ENCODE peak calls at places on chromosomes 11 and 22, in ten cellular contexts. E is EH; B is cardiac septum; O is stimulated activated CD4-positive, alpha-beta T cell treated with anti-CD3 and anti-CD28 coated beads, Interleukin-1b, Interleukin-23, amount 100 ng/mL, for 4 hours; I is IMR-90; R is effector memory CD8-positive, alpha-beta T cell; U is NCI-H460; C is skeletal muscle cell; Q is astrocyte of the spinal cord; P is AG10803. Y is an unnamed sample.
A peak's percentile ranks its signal among the peaks of the same experiment; 100 is the strongest.

GRCh38 chr11:126132319-126132718 is 69.7 kb upstream of the CDON start:
- DNase-seq in P (peak; percentile 62), E (peak; percentile 29), C (no peak), I (no peak), O (no peak), B (no peak), R (no peak), Q (peak; percentile 41), U (no peak), Y (no peak)

GRCh38 chr11:43384393-43384792 is 25.7 kb downstream of the TTC17 start:
- DNase-seq in Q (no peak), E (no peak), P (no peak), I (no peak), O (no peak), R (no peak), C (no peak), U (no peak), B (no peak), Y (no peak)

GRCh38 chr11:2777871-2778629 is 78.3 kb upstream of the KCNQ1OT1 start:
- DNase-seq in E (no peak), Q (no peak), R (no peak), C (no peak), B (peak; percentile 76), O (no peak), P (no peak), U (no peak), I (no peak), Y (peak; percentile 61)

GRCh38 chr22:46721716-46722115 is 16.3 kb downstream of the CERK start:
- DNase-seq in U (no peak), P (no peak), O (no peak), C (no peak), I (no peak), B (no peak), E (no peak), Q (no peak), R (no peak), Y (no peak)

GRCh38 chr22:49690454-49690853 is 137.2 kb downstream of the BRD1 start:
- DNase-seq in B (no peak), C (no peak), E (no peak), I (no peak), O (no peak), P (no peak), U (no peak), R (no peak), Q (no peak), Y (peak; percentile 15)

GRCh38 chr11:105718641-105719040 is 108.8 kb downstream of the GRIA4 start:
- DNase-seq in Q (peak; percentile 6), R (no peak), O (no peak), B (no peak), P (no peak), U (no peak), I (no peak), C (no peak), E (no peak), Y (no peak)

GRCh38 chr11:78689558-78690153 is 115.0 kb upstream of the NARS2 start:
- DNase-seq in R (no peak), Q (no peak), P (no peak), O (no peak), I (no peak), B (no peak), C (no peak), U (no peak), E (no peak), Y (no peak)

GRCh38 chr11:18203723-18204122 is 31.1 kb downstream of the MRGPRX4 start:
- DNase-seq in U (peak; percentile 1), Q (peak; percentile 1), I (peak; percentile 14), P (no peak), O (no peak), C (no peak), R (no peak), B (no peak), E (peak; percentile 24), Y (no peak)

GRCh38 chr22:45608763-45609180 is 62.9 kb upstream of the ATXN10 start:
- DNase-seq in Q (peak; percentile 81), U (no peak), I (peak; percentile 86), C (peak; percentile 72), R (peak; percentile 23), O (no peak), P (peak; percentile 85), E (peak; percentile 93), B (no peak), Y (no peak)

GRCh38 chr11:32527776-32528175 is 55.9 kb upstream of the EIF3M start:
- DNase-seq in C (no peak), U (no peak), R (no peak), P (no peak), Q (no peak), I (no peak), O (no peak), E (no peak), B (no peak), Y (no peak)

GRCh38 chr11:85946221-85946620 is 91.0 kb downstream of the CCDC83 start:
- DNase-seq in E (peak; percentile 62), O (no peak), U (no peak), C (no peak), Q (no peak), I (peak; percentile 58), B (no peak), P (peak; percentile 42), R (no peak), Y (no peak)

GRCh38 chr11:2211113-2211971 is 39.7 kb upstream of the TH start:
- DNase-seq in B (peak; percentile 55), E (no peak), R (no peak), Q (no peak), U (no peak), I (no peak), P (no peak), O (no peak), C (no peak), Y (peak; percentile 49)

GRCh38 chr11:28701760-28702449 is 593.7 kb downstream of the METTL15 start:
- DNase-seq in B (no peak), E (peak; percentile 30), C (no peak), O (no peak), R (no peak), P (no peak), Q (peak; percentile 16), I (no peak), U (peak; percentile 98), Y (no peak)

GRCh38 chr11:78020248-78020647 is 2.8 kb downstream of the KCTD14 start:
- DNase-seq in Q (no peak), C (no peak), E (peak; percentile 6), B (no peak), O (no peak), P (no peak), U (no peak), I (no peak), R (no peak), Y (no peak)

GRCh38 chr11:35593143-35593542 is 25.1 kb upstream of the FJX1 start:
- DNase-seq in O (no peak), I (peak; percentile 83), R (no peak), B (no peak), Q (peak; percentile 90), C (peak; percentile 79), P (peak; percentile 99), E (peak; percentile 95), U (no peak), Y (no peak)

GRCh38 chr11:102085864-102086551 is 24.2 kb upstream of the YAP1 start:
- DNase-seq in I (peak; percentile 39), P (no peak), E (no peak), Q (peak; percentile 38), R (no peak), B (no peak), C (no peak), U (no peak), O (no peak), Y (no peak)

GRCh38 chr22:26485013-26485412 is 1.3 kb downstream of the SRRD start:
- DNase-seq in P (peak; percentile 60), E (peak; percentile 53), B (no peak), U (no peak), C (no peak), I (no peak), Q (no peak), O (no peak), R (no peak), Y (no peak)

GRCh38 chr11:72443016-72443415 is 8.7 kb upstream of the CLPB start:
- DNase-seq in I (peak; percentile 39), C (no peak), R (no peak), B (no peak), E (peak; percentile 9), P (peak; percentile 61), U (no peak), O (no peak), Q (no peak), Y (no peak)

GRCh38 chr11:112016765-112017356 is 8.3 kb upstream of the DLAT start:
- DNase-seq in B (no peak), E (peak; percentile 55), P (peak; percentile 84), Q (no peak), R (no peak), U (no peak), I (peak; percentile 50), C (peak; percentile 72), O (no peak), Y (no peak)

Y was measured in sciatic nerve.